ENCODE peak calls at places on chromosomes 12 and 14, in ten cellular contexts. V, U, P, M, Y, N, S, W, C and K are unnamed samples.

GRCh38 chr14:85088231-85088630 is 441.7 kb upstream of the FLRT2 start:
- DNase-seq in V (no peak), U (no peak), P (no peak), M (no peak), Y (no peak), N (no peak), S (no peak), W (no peak), C (no peak), K (no peak)

GRCh38 chr12:84756961-84757360 is 155.6 kb downstream of the SLC6A15 start:
- DNase-seq in V (no peak), U (no peak), P (no peak), M (no peak), Y (no peak), N (no peak), S (no peak), W (no peak), C (no peak), K (no peak)

GRCh38 chr12:70267550-70267949 is 24.3 kb downstream of the CNOT2 start:
- DNase-seq in V (no peak), U (no peak), P (no peak), M (no peak), Y (no peak), N (no peak), S (peak; percentile 10), W (no peak), C (no peak), K (no peak)

GRCh38 chr12:237026-237815 is 23.3 kb upstream of the SLC6A12 start:
- DNase-seq in V (no peak), U (no peak), P (no peak), M (no peak), Y (no peak), N (peak; percentile 30), S (no peak), W (no peak), C (no peak), K (no peak)

GRCh38 chr14:90818715-90819114 is 2.5 kb upstream of the TTC7B start:
- DNase-seq in V (no peak), U (no peak), P (no peak), M (no peak), Y (no peak), N (no peak), S (no peak), W (no peak), C (no peak), K (no peak)

GRCh38 chr12:7588703-7589329 is 76.9 kb downstream of the APOBEC1 start:
- DNase-seq in V (peak; percentile 28), U (peak; percentile 27), P (peak; percentile 22), M (no peak), Y (peak; percentile 32), N (peak; percentile 80), S (peak; percentile 59), W (peak; percentile 19), C (peak; percentile 14), K (peak; percentile 46)

GRCh38 chr12:111014547-111014946 is 94.2 kb upstream of the MYL2 start:
- DNase-seq in V (no peak), U (no peak), P (no peak), M (no peak), Y (no peak), N (no peak), S (no peak), W (no peak), C (no peak), K (no peak)

GRCh38 chr12:4030938-4031702 is 157.9 kb upstream of the PARP11 start:
- DNase-seq in V (no peak), U (peak; percentile 81), P (peak; percentile 77), M (peak; percentile 82), Y (peak; percentile 88), N (peak; percentile 96), S (no peak), W (peak; percentile 67), C (peak; percentile 96), K (peak; percentile 91)

GRCh38 chr12:124740691-124741137 is 123.0 kb downstream of the SCARB1 start:
- DNase-seq in V (peak; percentile 44), U (no peak), P (no peak), M (no peak), Y (no peak), N (peak; percentile 89), S (no peak), W (no peak), C (peak; percentile 41), K (no peak)

GRCh38 chr12:14691560-14691959 is 4.8 kb downstream of the GUCY2C start:
- DNase-seq in V (no peak), U (no peak), P (peak; percentile 47), M (peak; percentile 42), Y (peak; percentile 78), N (peak; percentile 82), S (no peak), W (no peak), C (peak; percentile 27), K (peak; percentile 75)

GRCh38 chr12:113097716-113098427 is 37.7 kb downstream of the RASAL1 start:
- DNase-seq in V (no peak), U (peak; percentile 93), P (peak; percentile 37), M (peak; percentile 60), Y (peak; percentile 41), N (peak; percentile 77), S (no peak), W (no peak), C (peak; percentile 46), K (no peak)

GRCh38 chr12:96698521-96698920 is 208.5 kb upstream of the NEDD1 start:
- DNase-seq in V (no peak), U (no peak), P (no peak), M (no peak), Y (no peak), N (no peak), S (no peak), W (no peak), C (no peak), K (no peak)

GRCh38 chr14:60724080-60724618 is at the start of gene SIX4:
- DNase-seq in V (no peak), U (peak; percentile 76), P (peak; percentile 14), M (peak; percentile 49), Y (peak; percentile 52), N (peak; percentile 80), S (peak; percentile 74), W (no peak), C (peak; percentile 72), K (peak; percentile 83)

GRCh38 chr12:110165540-110166159 is 41.5 kb downstream of the IFT81 start:
- DNase-seq in V (no peak), U (no peak), P (no peak), M (no peak), Y (no peak), N (no peak), S (peak; percentile 74), W (no peak), C (peak; percentile 48), K (no peak)

GRCh38 chr14:104423224-104423681 is 156.3 kb upstream of the C14orf180 start:
- DNase-seq in V (no peak), U (peak; percentile 40), P (no peak), M (no peak), Y (no peak), N (peak; percentile 40), S (no peak), W (no peak), C (no peak), K (no peak)

GRCh38 chr14:77037338-77037782 is 8.9 kb upstream of the IRF2BPL start:
- DNase-seq in V (no peak), U (no peak), P (no peak), M (no peak), Y (no peak), N (no peak), S (no peak), W (no peak), C (no peak), K (no peak)
- H3K4me1 ChIP-seq in V (peaks cover 79% of the 10 kb centered on the region), U (peaks cover 71% of the 10 kb centered on the region), P (peaks cover 7% of the 10 kb centered on the region), M (peaks cover 86% of the 10 kb centered on the region), Y (peaks cover 72% of the 10 kb centered on the region), N (peaks cover 58% of the 10 kb centered on the region), S (peaks cover 92% of the 10 kb centered on the region), W (peaks cover 71% of the 10 kb centered on the region), C (peaks cover 78% of the 10 kb centered on the region), K (peaks cover 60% of the 10 kb centered on the region)

DNA sequence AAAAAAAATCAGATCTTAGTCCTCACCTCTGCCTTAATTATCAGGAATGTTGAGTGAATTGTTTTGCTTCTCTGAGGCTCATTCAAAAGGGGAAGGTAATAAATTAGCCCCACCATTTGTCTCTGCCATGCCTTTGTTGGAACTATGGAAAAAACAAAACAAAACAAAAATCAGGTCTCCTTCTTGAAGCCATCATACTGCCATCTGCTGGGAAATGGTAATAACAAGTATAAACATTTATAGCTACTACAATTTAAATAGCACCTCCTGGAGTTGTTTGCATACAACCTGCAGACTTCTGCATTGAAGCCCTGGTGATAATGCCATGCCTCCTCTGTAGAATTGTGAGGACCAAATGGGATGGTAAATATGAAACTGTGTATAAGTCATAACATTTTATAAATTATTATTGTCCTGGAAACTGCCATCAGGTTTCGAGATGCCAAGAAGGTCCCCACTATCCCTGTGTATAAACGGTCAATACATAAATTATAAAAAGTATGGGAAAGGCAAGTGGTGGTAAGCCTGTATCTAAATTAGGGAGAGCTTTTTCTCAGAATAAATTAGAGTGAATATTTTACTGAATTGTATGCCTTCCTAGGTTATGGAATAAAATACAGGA is 87.2 kb upstream of the FGD4 start:
- DNase-seq in V (peak; percentile 16), U (peak; percentile 44), P (no peak), M (no peak), Y (no peak), N (no peak), S (peak; percentile 82), W (no peak), C (no peak), K (no peak)
- TF ChIP-seq CTCF in V (peak; percentile 70), U (peak; percentile 72), P (peak; percentile 60), M (peak; percentile 64), Y (peak; percentile 63), N (peak; percentile 49), S (peak; percentile 90), W (peak; percentile 35), C (no peak), K (peak; percentile 44)

DNA sequence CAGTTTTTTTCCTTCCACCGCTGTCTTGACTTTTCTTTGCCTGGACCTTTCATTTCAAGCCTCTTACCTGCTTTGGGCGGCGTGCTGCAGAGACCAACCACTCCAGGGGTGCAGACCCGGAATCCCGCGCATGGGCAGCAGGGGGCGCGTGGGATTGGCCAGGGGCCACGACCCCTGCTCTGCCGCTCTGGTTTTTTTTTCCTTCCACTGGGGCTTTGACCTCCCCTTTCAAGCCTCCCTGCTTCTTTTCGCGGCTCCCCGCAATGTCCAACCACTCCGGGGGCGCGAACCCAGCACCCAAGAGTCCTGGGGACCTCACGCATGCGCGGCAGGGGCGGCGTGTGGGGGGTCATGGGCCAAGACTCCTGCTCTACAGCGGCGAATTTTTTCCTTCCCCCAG is 325.1 kb downstream of the ALG10 start:
- DNase-seq in V (no peak), U (peak; percentile 60), P (no peak), M (no peak), Y (no peak), N (no peak), S (no peak), W (no peak), C (no peak), K (no peak)
- H3K4me1 ChIP-seq in V (no peaks in the 10 kb centered on the region), U (no peaks in the 10 kb centered on the region), P (no peaks in the 10 kb centered on the region), M (no peaks in the 10 kb centered on the region), Y (no peaks in the 10 kb centered on the region), N (no peaks in the 10 kb centered on the region), S (no peaks in the 10 kb centered on the region), W (no peaks in the 10 kb centered on the region), C (no peaks in the 10 kb centered on the region), K (no peaks in the 10 kb centered on the region)

GRCh38 chr14:106286697-106287290 is 760.4 kb downstream of the TMEM121 start:
- DNase-seq in V (no peak), U (peak; percentile 73), P (no peak), M (no peak), Y (no peak), N (no peak), S (no peak), W (no peak), C (no peak), K (no peak)
- TF ChIP-seq CTCF in V (peak; percentile 79), U (peak; percentile 63), P (no peak), M (no peak), Y (peak; percentile 8), N (no peak), S (peak; percentile 59), W (peak; percentile 27), C (no peak), K (no peak)